ENCODE peak calls at places on chromosomes 13 and 19, in four cellular contexts. N is WTC11, T is HEK293T, R is K562. Q is an unnamed sample.

GRCh38 chr13:45242070-45242469 is 41.2 kb upstream of the KCTD4 start:
- DNase-seq in N (no peak), R (no peak), T (no peak), Q (no peak)

GRCh38 chr19:51742736-51743288 is 8.9 kb downstream of the FPR1 start:
- DNase-seq in T (no peak), R (no peak), N (no peak), Q (no peak)

GRCh38 chr19:16330811-16331690 is 6.4 kb downstream of the KLF2 start:
- DNase-seq in N (no peak), R (no peak), T (no peak), Q (no peak)

GRCh38 chr19:45011959-45012358 is 10.7 kb downstream of the RELB start:
- DNase-seq in N (no peak), T (no peak), R (no peak), Q (no peak)

GRCh38 chr19:56834564-56835375 is 5.8 kb downstream of the PEG3 start:
- DNase-seq in N (no peak), T (no peak), R (no peak), Q (no peak)

GRCh38 chr13:112761701-112762689 is 72.2 kb downstream of the ATP11A start:
- DNase-seq in T (no peak), R (peak; percentile 38), N (no peak), Q (no peak)

GRCh38 chr13:29525757-29526156 is 69.7 kb downstream of the SLC7A1 start:
- DNase-seq in N (no peak), R (no peak), T (no peak), Q (no peak)

GRCh38 chr19:46925548-46925950 is 64.8 kb downstream of the ARHGAP35 start:
- DNase-seq in R (no peak), N (no peak), T (no peak), Q (peak; percentile 93)

GRCh38 chr13:39538826-39539555 is 64.0 kb downstream of the LHFPL6 start:
- DNase-seq in R (no peak), T (no peak), N (no peak), Q (no peak)

GRCh38 chr19:38734426-38735256 is 9.6 kb downstream of the CAPN12 start:
- DNase-seq in T (no peak), N (no peak), R (peak; percentile 29), Q (no peak)

GRCh38 chr19:17981611-17982010 is 14.7 kb downstream of the KCNN1 start:
- DNase-seq in T (no peak), R (no peak), N (no peak), Q (no peak)

GRCh38 chr13:28494861-28495585 is at the start of gene FLT1:
- DNase-seq in T (peak; percentile 38), N (peak; percentile 84), R (no peak), Q (no peak)

GRCh38 chr19:2045501-2046045 is 5.5 kb downstream of the MKNK2 start:
- DNase-seq in N (no peak), R (no peak), T (no peak), Q (no peak)

GRCh38 chr13:24223341-24224231 is 63.1 kb downstream of the SPATA13 start:
- DNase-seq in T (no peak), R (no peak), N (no peak), Q (no peak)

GRCh38 chr13:83975668-83976165 is 93.4 kb upstream of the SLITRK1 start:
- DNase-seq in T (no peak), N (no peak), R (no peak), Q (no peak)

GRCh38 chr19:55454787-55455243 is 6.6 kb downstream of the ISOC2 start:
- DNase-seq in T (peak; percentile 59), N (peak; percentile 83), R (peak; percentile 77), Q (peak; percentile 34)

GRCh38 chr13:65943024-65943423 is 1287.1 kb downstream of the PCDH9 start:
- DNase-seq in N (no peak), T (no peak), R (no peak), Q (no peak)

GRCh38 chr13:94636942-94637578 is 35.4 kb downstream of the GPR180 start:
- DNase-seq in N (no peak), R (no peak), T (no peak), Q (no peak)

GRCh38 chr19:2653717-2654584 is 48.5 kb downstream of the GNG7 start:
- DNase-seq in N (peak; percentile 63), R (no peak), T (no peak), Q (no peak)

GRCh38 chr13:73056054-73056962 is 2.5 kb upstream of the KLF5 start:
- DNase-seq in T (no peak), N (no peak), R (no peak), Q (peak; percentile 70)

GRCh38 chr19:56253737-56254136 is 18.8 kb upstream of the EDDM13 start:
- DNase-seq in N (no peak), T (peak; percentile 17), R (peak; percentile 72), Q (peak; percentile 48)

GRCh38 chr19:41324921-41325639 is 15.1 kb downstream of the CCDC97 start:
- DNase-seq in N (peak; percentile 73), T (no peak), R (peak; percentile 81), Q (peak; percentile 82)

GRCh38 chr19:41294393-41294792 is 15.6 kb upstream of the CCDC97 start:
- DNase-seq in R (no peak), N (no peak), T (no peak), Q (no peak)

GRCh38 chr13:28849441-28849840 is 29.3 kb downstream of the MTUS2 start:
- DNase-seq in N (no peak), T (no peak), R (no peak), Q (no peak)

GRCh38 chr19:3766520-3766919 is 4.0 kb downstream of the MRPL54 start:
- DNase-seq in N (no peak), T (no peak), R (no peak), Q (no peak)

GRCh38 chr13:30898721-30899188 is 7.3 kb upstream of the MEDAG start:
- DNase-seq in R (no peak), N (no peak), T (no peak), Q (peak; percentile 72)

GRCh38 chr19:38667552-38668205 is 20.2 kb downstream of the ACTN4 start:
- DNase-seq in R (no peak), N (no peak), T (no peak), Q (no peak)

GRCh38 chr13:113584870-113585671 is 518 bp downstream of the TFDP1 start:
- DNase-seq in T (no peak), N (no peak), R (peak; percentile 33), Q (no peak)

GRCh38 chr13:44013666-44014291 is 134.1 kb downstream of the LACC1 start:
- DNase-seq in N (no peak), R (no peak), T (no peak), Q (no peak)

GRCh38 chr19:19657397-19657783 is 6.1 kb downstream of the ATP13A1 start:
- DNase-seq in R (no peak), N (no peak), T (no peak), Q (no peak)

GRCh38 chr19:44282846-44283245 is 22.0 kb downstream of the ZNF235 start:
- DNase-seq in R (no peak), N (no peak), T (no peak), Q (no peak)

GRCh38 chr19:58319241-58319640 is 7.6 kb upstream of the ZSCAN22 start:
- DNase-seq in R (no peak), N (no peak), T (no peak), Q (no peak)

GRCh38 chr13:32538234-32538620 is 368 bp downstream of the N4BP2L2 start:
- DNase-seq in R (no peak), T (peak; percentile 27), N (peak; percentile 14), Q (peak; percentile 76)

GRCh38 chr19:16456652-16457194 is 15.0 kb downstream of the EPS15L1 start:
- DNase-seq in R (no peak), T (no peak), N (peak; percentile 28), Q (no peak)

GRCh38 chr13:27352698-27353097 is 71.7 kb upstream of the GTF3A start:
- DNase-seq in T (no peak), R (no peak), N (no peak), Q (no peak)

GRCh38 chr13:27353653-27354052 is 70.8 kb upstream of the GTF3A start:
- DNase-seq in T (no peak), R (no peak), N (no peak), Q (no peak)

GRCh38 chr13:27353166-27353583 is 71.2 kb upstream of the GTF3A start:
- DNase-seq in N (no peak), R (no peak), T (no peak), Q (peak; percentile 30)

GRCh38 chr13:27347373-27347772 is 76.7 kb downstream of the RASL11A start:
- DNase-seq in N (no peak), R (no peak), T (no peak), Q (no peak)

GRCh38 chr13:27349458-27349857 is 75.0 kb upstream of the GTF3A start:
- DNase-seq in T (no peak), N (no peak), R (no peak), Q (no peak)
- TF ChIP-seq ELF4 in T (no peak), N (no peak), R (no peak), Q (no peak)

DNA sequence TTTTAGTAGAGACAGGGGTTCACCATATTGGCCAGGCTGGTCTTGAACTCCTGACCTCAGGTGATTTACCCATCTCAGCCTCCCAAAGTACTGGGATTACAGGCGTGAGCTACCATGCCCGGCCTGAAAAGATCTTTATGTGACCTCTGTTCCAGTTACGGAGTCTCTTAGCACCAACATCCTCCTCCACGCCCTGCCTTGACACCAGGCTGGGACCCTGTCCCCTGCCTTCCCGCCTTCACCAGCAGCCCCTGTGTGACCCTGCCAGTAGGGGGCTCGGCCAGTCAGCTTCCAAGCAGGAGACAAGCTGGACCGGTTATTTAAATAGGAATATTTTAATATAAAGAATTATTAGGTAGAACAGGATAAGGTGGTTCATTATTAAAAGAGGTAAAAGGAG is 54.2 kb downstream of the GPR12 start:
- DNase-seq in T (no peak), N (no peak), R (no peak), Q (no peak)
- TF ChIP-seq ELF4 in T (no peak), N (no peak), R (no peak), Q (no peak)

GRCh38 chr19:37227996-37228395 is 10.0 kb downstream of the ZNF383 start:
- DNase-seq in R (peak; percentile 44), N (peak; percentile 81), T (no peak), Q (no peak)
- TF ChIP-seq ELF4 in R (no peak), N (no peak), T (no peak), Q (no peak)

GRCh38 chr13:51806571-51806970 is 2.6 kb upstream of the DHRS12 start:
- DNase-seq in N (no peak), T (no peak), R (peak; percentile 26), Q (no peak)
- TF ChIP-seq ELF4 in N (no peak), T (no peak), R (no peak), Q (no peak)

DNA sequence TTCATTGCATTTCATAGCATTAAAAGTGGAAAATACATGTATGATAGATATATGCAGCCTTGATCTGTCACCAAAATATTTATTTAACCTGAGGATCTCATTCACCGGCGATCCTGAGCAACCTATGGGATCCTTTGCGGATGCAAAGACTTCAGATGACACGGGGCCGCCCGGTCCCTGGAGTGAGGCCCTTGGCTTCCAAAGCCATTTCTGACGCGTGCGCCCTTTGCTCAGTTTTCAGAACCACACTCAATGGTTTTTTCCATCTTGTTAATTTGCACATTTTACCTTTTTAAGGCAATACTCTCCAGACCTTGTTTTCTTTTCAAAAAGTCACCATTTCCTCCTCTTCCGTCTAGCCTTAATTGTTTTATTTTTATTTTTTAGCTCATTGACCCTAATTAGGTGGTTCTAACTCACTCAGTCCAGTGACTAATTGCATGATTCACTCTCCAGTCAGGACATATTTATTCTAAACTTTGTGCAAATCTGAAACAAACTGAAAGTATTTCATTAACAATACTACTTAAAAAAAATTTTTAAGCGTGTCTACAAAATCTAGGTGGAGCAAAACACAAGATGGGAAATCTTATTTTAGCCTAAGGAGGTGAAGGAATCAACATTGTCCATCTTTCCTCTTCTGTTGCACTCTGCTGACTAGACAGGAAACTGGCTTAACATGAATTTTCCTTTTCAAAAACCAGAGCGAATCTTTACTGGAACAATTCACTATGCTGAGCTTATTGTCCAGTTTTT is 47.9 kb downstream of the COL4A1 start:
- DNase-seq in R (no peak), T (no peak), N (no peak), Q (no peak)
- TF ChIP-seq ELF4 in R (no peak), T (no peak), N (no peak), Q (no peak)

GRCh38 chr19:8148410-8149231 is 771 bp downstream of the FBN3 start:
- DNase-seq in T (peak; percentile 50), R (peak; percentile 47), N (peak; percentile 93), Q (no peak)
- TF ChIP-seq ELF4 in T (no peak), R (no peak), N (no peak), Q (no peak)